ENCODE peak calls at places on chromosomes 5 and 9, in seven cellular contexts. L, F, R, M, K, W and G are unnamed samples.

GRCh38 chr9:2411459-2412215 is 209.9 kb upstream of the VLDLR start:
- DNase-seq in M (no peak), L (peak), W (no peak), F (no peak), K (no peak), R (peak), G (no peak)

GRCh38 chr5:57386958-57387357 is 95.7 kb downstream of the ACTBL2 start:
- DNase-seq in M (peak), W (no peak), L (peak), R (no peak), F (no peak), K (no peak), G (no peak)

GRCh38 chr9:70435948-70436347 is 21.5 kb upstream of the KLF9 start:
- DNase-seq in M (no peak), W (no peak), L (peak), R (no peak), F (no peak), K (no peak), G (no peak)

GRCh38 chr9:126248680-126249079 is 77.9 kb upstream of the MVB12B start:
- DNase-seq in W (no peak), F (no peak), K (no peak), L (peak), M (peak), R (no peak), G (no peak)

GRCh38 chr9:80561526-80561925 is 989.8 kb downstream of the TLE4 start:
- DNase-seq in L (peak), M (no peak), W (no peak), K (no peak), R (no peak), F (no peak), G (no peak)

GRCh38 chr5:60883229-60883628 is 39.2 kb upstream of the ELOVL7 start:
- DNase-seq in K (no peak), W (no peak), R (peak), M (peak), F (peak), L (peak), G (no peak)

GRCh38 chr5:93503598-93504067 is 77.4 kb downstream of the NR2F1-AS1 start:
- DNase-seq in W (no peak), K (no peak), R (no peak), M (peak), L (peak), F (no peak), G (no peak)

GRCh38 chr5:87383216-87383615 is 29.5 kb downstream of the CCNH start:
- DNase-seq in R (no peak), F (no peak), M (no peak), L (no peak), W (no peak), K (no peak), G (no peak)

GRCh38 chr5:138629383-138629782 is 54.2 kb upstream of the HSPA9 start:
- DNase-seq in M (no peak), L (no peak), F (no peak), R (no peak), W (peak), K (no peak), G (no peak)

GRCh38 chr5:177507165-177507564 is 2.5 kb downstream of the DOK3 start:
- DNase-seq in M (peak), K (peak), L (no peak), F (peak), R (no peak), W (no peak), G (peak)

GRCh38 chr5:153157156-153157555 is 333.3 kb upstream of the GRIA1 start:
- DNase-seq in K (no peak), W (no peak), L (peak), M (no peak), F (no peak), R (no peak), G (no peak)

GRCh38 chr5:135332519-135333150 is 66.4 kb downstream of the MACROH2A1 start:
- DNase-seq in F (peak), M (peak), W (no peak), R (peak), K (peak), L (peak), G (peak)